ENCODE peak calls at places on chromosomes 11 and 22, in seven cellular contexts. One of them, this sample, is unnamed.

GRCh38 chr22:49934891-49935557 is 16.6 kb downstream of the CRELD2 start:
- DNase-seq in left ventricle myocardium inferior: peak
- DNase-seq in mesendoderm: no peak
- DNase-seq in esophagus muscularis mucosa: peak
- DNase-seq in tibial artery: peak
- DNase-seq in neural progenitor cell: peak
- DNase-seq in IMR-90: peak
- DNase-seq in this sample: peak

GRCh38 chr22:37156686-37157435 is 7.1 kb upstream of the IL2RB start:
- DNase-seq in tibial artery: no peak
- DNase-seq in left ventricle myocardium inferior: no peak
- DNase-seq in esophagus muscularis mucosa: no peak
- DNase-seq in IMR-90: no peak
- DNase-seq in mesendoderm: no peak
- DNase-seq in neural progenitor cell: no peak
- DNase-seq in this sample: no peak

GRCh38 chr22:20899827-20900423 is 17.3 kb upstream of the CRKL start:
- DNase-seq in neural progenitor cell: no peak
- DNase-seq in esophagus muscularis mucosa: no peak
- DNase-seq in tibial artery: no peak
- DNase-seq in mesendoderm: no peak
- DNase-seq in left ventricle myocardium inferior: no peak
- DNase-seq in IMR-90: no peak
- DNase-seq in this sample: no peak

GRCh38 chr11:34068098-34068497 is 16.6 kb downstream of the CAPRIN1 start:
- DNase-seq in mesendoderm: no peak
- DNase-seq in IMR-90: peak
- DNase-seq in tibial artery: no peak
- DNase-seq in neural progenitor cell: no peak
- DNase-seq in left ventricle myocardium inferior: no peak
- DNase-seq in esophagus muscularis mucosa: no peak
- DNase-seq in this sample: peak

GRCh38 chr11:81869337-81870065 is 864.2 kb downstream of the FAM181B start:
- DNase-seq in IMR-90: no peak
- DNase-seq in left ventricle myocardium inferior: no peak
- DNase-seq in mesendoderm: no peak
- DNase-seq in tibial artery: no peak
- DNase-seq in esophagus muscularis mucosa: no peak
- DNase-seq in neural progenitor cell: no peak
- DNase-seq in this sample: no peak

GRCh38 chr22:49983148-49984042 is 22.8 kb downstream of the PIM3 start:
- DNase-seq in left ventricle myocardium inferior: no peak
- DNase-seq in esophagus muscularis mucosa: no peak
- DNase-seq in IMR-90: no peak
- DNase-seq in neural progenitor cell: peak
- DNase-seq in mesendoderm: peak
- DNase-seq in tibial artery: peak
- DNase-seq in this sample: no peak

GRCh38 chr11:1460396-1460795 is 26.2 kb downstream of the MOB2 start:
- DNase-seq in esophagus muscularis mucosa: no peak
- DNase-seq in IMR-90: peak
- DNase-seq in mesendoderm: no peak
- DNase-seq in tibial artery: peak
- DNase-seq in neural progenitor cell: no peak
- DNase-seq in left ventricle myocardium inferior: no peak
- DNase-seq in this sample: no peak

GRCh38 chr22:26892401-26893033 is 235.1 kb downstream of the MIAT start:
- DNase-seq in IMR-90: no peak
- DNase-seq in esophagus muscularis mucosa: peak
- DNase-seq in mesendoderm: no peak
- DNase-seq in neural progenitor cell: no peak
- DNase-seq in tibial artery: no peak
- DNase-seq in left ventricle myocardium inferior: no peak
- DNase-seq in this sample: no peak

GRCh38 chr11:62171261-62171723 is 18.7 kb upstream of the SCGB1D1 start:
- DNase-seq in tibial artery: no peak
- DNase-seq in neural progenitor cell: peak
- DNase-seq in mesendoderm: peak
- DNase-seq in left ventricle myocardium inferior: peak
- DNase-seq in IMR-90: peak
- DNase-seq in esophagus muscularis mucosa: peak
- DNase-seq in this sample: peak

GRCh38 chr11:79564288-79564925 is 123.6 kb upstream of the TENM4 start:
- DNase-seq in IMR-90: no peak
- DNase-seq in esophagus muscularis mucosa: no peak
- DNase-seq in tibial artery: no peak
- DNase-seq in left ventricle myocardium inferior: no peak
- DNase-seq in mesendoderm: no peak
- DNase-seq in neural progenitor cell: no peak
- DNase-seq in this sample: no peak

GRCh38 chr11:108025387-108026080 is 16.8 kb downstream of the CUL5 start:
- DNase-seq in esophagus muscularis mucosa: no peak
- DNase-seq in IMR-90: peak
- DNase-seq in neural progenitor cell: no peak
- DNase-seq in left ventricle myocardium inferior: no peak
- DNase-seq in mesendoderm: no peak
- DNase-seq in tibial artery: no peak
- DNase-seq in this sample: no peak

GRCh38 chr22:37633693-37634504 is 5.6 kb upstream of the SH3BP1 start:
- DNase-seq in left ventricle myocardium inferior: peak
- DNase-seq in neural progenitor cell: peak
- DNase-seq in esophagus muscularis mucosa: peak
- DNase-seq in IMR-90: peak
- DNase-seq in mesendoderm: peak
- DNase-seq in tibial artery: peak
- DNase-seq in this sample: peak

GRCh38 chr11:35259529-35259928 is 120.6 kb downstream of the CD44 start:
- DNase-seq in esophagus muscularis mucosa: no peak
- DNase-seq in neural progenitor cell: no peak
- DNase-seq in tibial artery: no peak
- DNase-seq in left ventricle myocardium inferior: no peak
- DNase-seq in IMR-90: no peak
- DNase-seq in mesendoderm: no peak
- DNase-seq in this sample: no peak

GRCh38 chr11:117881217-117881616 is 4.8 kb upstream of the FXYD6 start:
- DNase-seq in mesendoderm: no peak
- DNase-seq in IMR-90: no peak
- DNase-seq in neural progenitor cell: no peak
- DNase-seq in esophagus muscularis mucosa: no peak
- DNase-seq in tibial artery: no peak
- DNase-seq in left ventricle myocardium inferior: no peak
- DNase-seq in this sample: no peak

GRCh38 chr11:34546511-34547206 is 33.1 kb upstream of the ELF5 start:
- DNase-seq in mesendoderm: no peak
- DNase-seq in esophagus muscularis mucosa: no peak
- DNase-seq in neural progenitor cell: peak
- DNase-seq in left ventricle myocardium inferior: no peak
- DNase-seq in tibial artery: no peak
- DNase-seq in IMR-90: no peak
- DNase-seq in this sample: no peak

GRCh38 chr11:26846222-26846621 is 124.4 kb upstream of the SLC5A12 start:
- DNase-seq in esophagus muscularis mucosa: no peak
- DNase-seq in left ventricle myocardium inferior: no peak
- DNase-seq in IMR-90: no peak
- DNase-seq in mesendoderm: peak
- DNase-seq in neural progenitor cell: no peak
- DNase-seq in tibial artery: no peak
- DNase-seq in this sample: no peak

GRCh38 chr11:129803533-129803932 is 12.1 kb upstream of the TMEM45B start:
- DNase-seq in mesendoderm: peak
- DNase-seq in left ventricle myocardium inferior: no peak
- DNase-seq in esophagus muscularis mucosa: no peak
- DNase-seq in IMR-90: no peak
- DNase-seq in tibial artery: no peak
- DNase-seq in neural progenitor cell: no peak
- DNase-seq in this sample: no peak

GRCh38 chr22:33427461-33427860 is 369.3 kb upstream of the SYN3 start:
- DNase-seq in mesendoderm: no peak
- DNase-seq in esophagus muscularis mucosa: no peak
- DNase-seq in neural progenitor cell: no peak
- DNase-seq in tibial artery: no peak
- DNase-seq in left ventricle myocardium inferior: no peak
- DNase-seq in IMR-90: no peak
- DNase-seq in this sample: no peak

GRCh38 chr22:33426451-33426850 is 368.3 kb upstream of the SYN3 start:
- DNase-seq in mesendoderm: no peak
- DNase-seq in tibial artery: no peak
- DNase-seq in esophagus muscularis mucosa: no peak
- DNase-seq in left ventricle myocardium inferior: no peak
- DNase-seq in neural progenitor cell: no peak
- DNase-seq in IMR-90: peak
- DNase-seq in this sample: peak

GRCh38 chr22:33418483-33418882 is 360.3 kb upstream of the SYN3 start:
- DNase-seq in IMR-90: no peak
- DNase-seq in tibial artery: no peak
- DNase-seq in neural progenitor cell: peak
- DNase-seq in mesendoderm: no peak
- DNase-seq in esophagus muscularis mucosa: no peak
- DNase-seq in left ventricle myocardium inferior: no peak
- DNase-seq in this sample: no peak

DNA sequence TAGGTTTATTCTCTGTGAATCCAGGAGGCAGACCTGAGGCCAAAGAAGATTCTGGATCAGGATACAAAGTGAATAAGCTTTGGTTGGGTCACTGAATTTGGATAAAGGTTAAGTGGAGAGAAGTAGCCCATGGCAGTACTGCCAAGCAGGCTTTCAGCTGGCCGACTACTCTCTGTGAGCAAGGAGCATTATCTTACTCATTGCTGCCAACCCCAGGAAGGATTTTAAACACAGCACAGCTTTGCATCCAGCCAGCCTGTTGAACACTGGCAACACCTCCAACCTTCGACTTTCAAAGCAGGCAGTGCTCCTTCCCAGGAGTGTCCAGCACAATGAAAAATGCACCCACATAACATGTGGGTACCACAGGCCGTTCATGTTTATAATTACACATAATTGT is 363.7 kb upstream of the SYN3 start:
- DNase-seq in left ventricle myocardium inferior: no peak
- DNase-seq in tibial artery: no peak
- DNase-seq in esophagus muscularis mucosa: no peak
- DNase-seq in neural progenitor cell: no peak
- DNase-seq in IMR-90: no peak
- DNase-seq in mesendoderm: no peak
- DNase-seq in this sample: no peak
- H3K4me3 ChIP-seq in left ventricle myocardium inferior: no peak
- H3K4me3 ChIP-seq in tibial artery: no peak
- H3K4me3 ChIP-seq in esophagus muscularis mucosa: no peak
- H3K4me3 ChIP-seq in neural progenitor cell: no peak
- H3K4me3 ChIP-seq in IMR-90: no peak
- H3K4me3 ChIP-seq in mesendoderm: no peak
- H3K4me3 ChIP-seq in this sample: no peak

GRCh38 chr22:42428760-42429159 is 3.4 kb downstream of the NFAM1 start:
- DNase-seq in mesendoderm: no peak
- DNase-seq in esophagus muscularis mucosa: no peak
- DNase-seq in tibial artery: no peak
- DNase-seq in IMR-90: no peak
- DNase-seq in left ventricle myocardium inferior: no peak
- DNase-seq in neural progenitor cell: no peak
- DNase-seq in this sample: no peak
- H3K4me3 ChIP-seq in mesendoderm: no peak
- H3K4me3 ChIP-seq in esophagus muscularis mucosa: no peak
- H3K4me3 ChIP-seq in tibial artery: no peak
- H3K4me3 ChIP-seq in IMR-90: no peak
- H3K4me3 ChIP-seq in left ventricle myocardium inferior: no peak
- H3K4me3 ChIP-seq in neural progenitor cell: no peak
- H3K4me3 ChIP-seq in this sample: no peak

GRCh38 chr11:72781063-72781312 is 12.9 kb downstream of the STARD10 start:
- DNase-seq in mesendoderm: no peak
- DNase-seq in left ventricle myocardium inferior: no peak
- DNase-seq in neural progenitor cell: no peak
- DNase-seq in esophagus muscularis mucosa: no peak
- DNase-seq in IMR-90: no peak
- DNase-seq in tibial artery: no peak
- DNase-seq in this sample: no peak
- H3K4me3 ChIP-seq in mesendoderm: peak
- H3K4me3 ChIP-seq in left ventricle myocardium inferior: peak
- H3K4me3 ChIP-seq in neural progenitor cell: peak
- H3K4me3 ChIP-seq in esophagus muscularis mucosa: peak
- H3K4me3 ChIP-seq in IMR-90: peak
- H3K4me3 ChIP-seq in tibial artery: peak
- H3K4me3 ChIP-seq in this sample: peak

GRCh38 chr11:5815534-5815933 is 6.8 kb downstream of the OR52N2 start:
- DNase-seq in neural progenitor cell: no peak
- DNase-seq in mesendoderm: no peak
- DNase-seq in esophagus muscularis mucosa: no peak
- DNase-seq in left ventricle myocardium inferior: no peak
- DNase-seq in tibial artery: no peak
- DNase-seq in IMR-90: no peak
- DNase-seq in this sample: no peak

DNA sequence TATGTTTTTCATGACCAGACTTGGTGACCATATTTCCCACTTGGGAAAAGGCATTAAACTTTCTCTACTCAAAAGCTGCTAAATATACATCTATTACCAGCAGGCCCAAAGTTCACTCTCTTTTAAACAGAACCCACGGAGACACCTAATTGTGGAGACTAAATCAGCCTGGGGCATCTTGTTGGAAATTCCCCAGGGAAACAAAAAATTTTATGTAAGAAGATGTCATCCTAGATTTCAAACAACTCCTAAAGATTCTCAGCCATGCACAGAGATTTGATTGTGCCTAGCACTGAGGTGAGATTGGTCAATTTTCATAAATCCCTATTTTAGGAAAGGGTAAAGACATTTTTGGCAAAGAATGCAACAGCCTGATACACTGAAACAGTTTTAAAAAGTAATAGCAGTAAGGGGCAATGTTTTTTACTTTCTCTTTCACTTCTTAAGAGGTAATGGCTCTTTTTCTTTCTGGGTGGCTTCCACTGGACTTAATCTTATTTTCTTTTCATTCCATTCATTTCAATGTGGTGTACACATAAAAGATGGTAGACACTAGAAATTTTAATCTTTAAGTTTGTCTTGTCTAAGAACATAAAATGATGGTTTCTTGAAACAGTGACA is 9.6 kb downstream of the OR52N2 start:
- DNase-seq in tibial artery: no peak
- DNase-seq in esophagus muscularis mucosa: no peak
- DNase-seq in mesendoderm: no peak
- DNase-seq in left ventricle myocardium inferior: no peak
- DNase-seq in IMR-90: no peak
- DNase-seq in neural progenitor cell: no peak
- DNase-seq in this sample: peak
- H3K4me3 ChIP-seq in tibial artery: no peak
- H3K4me3 ChIP-seq in esophagus muscularis mucosa: no peak
- H3K4me3 ChIP-seq in mesendoderm: no peak
- H3K4me3 ChIP-seq in left ventricle myocardium inferior: no peak
- H3K4me3 ChIP-seq in IMR-90: peak
- H3K4me3 ChIP-seq in neural progenitor cell: no peak
- H3K4me3 ChIP-seq in this sample: no peak